ENCODE peak calls at places on chromosomes 12 and 14, in seven cellular contexts. L is cardiac fibroblast, V is fibroblast of pulmonary artery, N is fibroblast of the aortic adventitia, B is ascending aorta, H is tibial artery, K is GM06990. F is an unnamed sample.

GRCh38 chr12:120015313-120015712 is 26.3 kb downstream of the BICDL1 start:
- DNase-seq in L (no peak), V (no peak), N (no peak), B (no peak), H (no peak), K (no peak), F (no peak)

GRCh38 chr14:100538566-100539318 is 48.5 kb downstream of the BEGAIN start:
- DNase-seq in L (no peak), V (no peak), N (no peak), B (peak; percentile 62), H (peak; percentile 61), K (no peak), F (no peak)

GRCh38 chr12:47811581-47812484 is 7.9 kb downstream of the HDAC7 start:
- DNase-seq in L (peak; percentile 92), V (peak; percentile 88), N (peak; percentile 98), B (peak; percentile 94), H (peak; percentile 91), K (no peak), F (no peak)

GRCh38 chr12:103924761-103925641 is 5.2 kb upstream of the HSP90B1 start:
- DNase-seq in L (peak; percentile 72), V (peak; percentile 82), N (peak; percentile 81), B (no peak), H (no peak), K (peak; percentile 84), F (peak; percentile 60)

GRCh38 chr12:32706337-32707024 is 27.4 kb downstream of the DNM1L start:
- DNase-seq in L (no peak), V (no peak), N (no peak), B (no peak), H (no peak), K (no peak), F (no peak)

GRCh38 chr12:9347328-9348127 is 139.3 kb upstream of the PZP start:
- DNase-seq in L (peak; percentile 39), V (peak; percentile 23), N (peak; percentile 55), B (no peak), H (no peak), K (no peak), F (no peak)

GRCh38 chr12:111029305-111029704 is 108.9 kb upstream of the MYL2 start:
- DNase-seq in L (no peak), V (no peak), N (no peak), B (no peak), H (no peak), K (no peak), F (no peak)

GRCh38 chr12:94173660-94174265 is 25.4 kb downstream of the PLXNC1 start:
- DNase-seq in L (no peak), V (no peak), N (no peak), B (no peak), H (no peak), K (peak; percentile 54), F (no peak)

GRCh38 chr14:22471545-22472121 is 117.4 kb downstream of the DAD1 start:
- DNase-seq in L (peak; percentile 71), V (peak; percentile 65), N (no peak), B (no peak), H (no peak), K (no peak), F (no peak)

GRCh38 chr14:89855961-89856360 is 98.6 kb downstream of the EFCAB11 start:
- DNase-seq in L (peak; percentile 83), V (peak; percentile 86), N (peak; percentile 93), B (no peak), H (no peak), K (no peak), F (no peak)

GRCh38 chr12:9760699-9761406 is at the start of gene CD69:
- DNase-seq in L (no peak), V (no peak), N (no peak), B (no peak), H (no peak), K (peak; percentile 66), F (peak; percentile 42)

GRCh38 chr12:75908961-75909699 is 122.4 kb downstream of the PHLDA1 start:
- DNase-seq in L (peak; percentile 95), V (peak; percentile 94), N (peak; percentile 94), B (peak; percentile 72), H (peak; percentile 71), K (no peak), F (no peak)

GRCh38 chr12:107560194-107560905 is 125.2 kb upstream of the PWP1 start:
- DNase-seq in L (no peak), V (no peak), N (no peak), B (no peak), H (no peak), K (no peak), F (no peak)

GRCh38 chr14:94654071-94654974 is 42.1 kb downstream of the SERPINA3 start:
- DNase-seq in L (no peak), V (peak; percentile 41), N (no peak), B (peak; percentile 62), H (no peak), K (no peak), F (no peak)

GRCh38 chr14:95817271-95817670 is 59.4 kb upstream of the TUNAR start:
- DNase-seq in L (no peak), V (no peak), N (no peak), B (no peak), H (no peak), K (no peak), F (no peak)

GRCh38 chr14:31927348-31927826 is 149.7 kb upstream of the ARHGAP5 start:
- DNase-seq in L (peak; percentile 67), V (peak; percentile 89), N (peak; percentile 82), B (no peak), H (no peak), K (no peak), F (no peak)

GRCh38 chr14:103702497-103703432 is 12.5 kb downstream of the XRCC3 start:
- DNase-seq in L (no peak), V (no peak), N (no peak), B (no peak), H (no peak), K (no peak), F (no peak)

GRCh38 chr14:103023881-103024473 is 33.4 kb downstream of the CDC42BPB start:
- DNase-seq in L (peak; percentile 69), V (peak; percentile 84), N (peak; percentile 59), B (peak; percentile 63), H (no peak), K (no peak), F (no peak)

GRCh38 chr12:98470469-98471082 is 44.8 kb upstream of the TMPO start:
- DNase-seq in L (no peak), V (no peak), N (no peak), B (no peak), H (no peak), K (no peak), F (no peak)

GRCh38 chr14:76261371-76261811 is 109.7 kb downstream of the GPATCH2L start:
- DNase-seq in L (peak; percentile 17), V (peak; percentile 5), N (peak; percentile 19), B (no peak), H (no peak), K (no peak), F (no peak)

GRCh38 chr12:71786840-71787239 is 32.2 kb downstream of the RAB21 start:
- DNase-seq in L (no peak), V (no peak), N (no peak), B (no peak), H (no peak), K (no peak), F (no peak)

GRCh38 chr14:60179296-60179924 is 14.2 kb upstream of the DHRS7 start:
- DNase-seq in L (no peak), V (no peak), N (peak; percentile 56), B (no peak), H (no peak), K (no peak), F (no peak)

DNA sequence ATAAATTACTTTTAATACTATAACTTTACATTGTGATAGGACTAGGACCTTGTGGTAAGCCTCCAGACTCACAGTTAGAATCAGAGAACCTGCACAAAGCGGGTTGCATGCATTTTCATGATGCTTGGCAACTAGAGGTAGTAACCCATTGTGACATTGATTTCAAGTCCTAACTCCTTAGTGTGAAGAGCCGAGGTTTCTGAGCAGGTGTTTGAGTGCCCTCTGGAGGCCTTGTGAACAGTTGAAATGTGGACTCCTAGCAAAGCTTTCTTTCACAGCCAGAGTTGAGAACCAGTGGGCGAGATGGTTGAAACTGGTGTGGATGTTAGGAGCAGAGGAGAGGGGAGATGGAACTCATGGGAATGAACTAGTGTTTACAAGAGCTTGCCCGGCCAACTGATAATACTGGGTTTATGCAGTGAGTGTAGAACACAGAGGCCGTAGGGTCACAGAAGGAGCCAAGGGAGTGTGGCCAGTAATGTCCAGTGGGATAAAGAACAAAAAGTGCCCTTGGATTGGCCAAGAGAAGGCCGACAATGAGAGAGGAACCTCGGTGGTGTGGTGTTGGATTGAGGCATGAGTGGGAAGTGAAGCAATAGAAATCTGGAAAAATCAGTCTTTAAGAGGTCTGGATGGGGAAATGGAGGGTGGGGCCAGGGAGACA is 10.9 kb downstream of the ZNF664 start:
- DNase-seq in L (peak; percentile 85), V (peak; percentile 85), N (peak; percentile 85), B (no peak), H (no peak), K (no peak), F (peak; percentile 44)
- TF ChIP-seq CTCF in L (peak; percentile 72), V (peak; percentile 80), N (peak; percentile 74), B (peak; percentile 39), H (peak; percentile 52), K (peak; percentile 64), F (peak; percentile 65)

DNA sequence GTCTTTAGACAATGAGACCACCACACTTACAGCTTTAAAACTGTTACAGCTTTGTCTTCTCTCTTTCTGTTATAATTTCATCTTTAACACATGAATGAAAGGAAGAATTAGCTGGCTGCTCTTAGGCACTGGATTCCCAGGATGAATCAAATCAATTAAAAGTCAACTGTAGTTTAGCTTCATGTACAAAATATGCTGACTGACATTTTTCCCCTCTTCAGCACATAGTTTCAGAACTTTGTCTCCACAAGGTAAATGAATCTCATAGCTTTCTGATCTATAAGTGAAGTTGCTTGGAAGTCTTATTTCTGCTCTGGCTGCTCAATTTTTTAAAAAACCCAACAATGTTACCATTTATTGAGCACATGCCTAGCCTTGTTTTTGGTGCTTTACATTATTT is 293.8 kb downstream of the GRIN2B start:
- DNase-seq in L (no peak), V (no peak), N (no peak), B (no peak), H (no peak), K (no peak), F (no peak)
- TF ChIP-seq CTCF in L (no peak), V (no peak), N (no peak), B (no peak), H (no peak), K (no peak), F (no peak)

DNA sequence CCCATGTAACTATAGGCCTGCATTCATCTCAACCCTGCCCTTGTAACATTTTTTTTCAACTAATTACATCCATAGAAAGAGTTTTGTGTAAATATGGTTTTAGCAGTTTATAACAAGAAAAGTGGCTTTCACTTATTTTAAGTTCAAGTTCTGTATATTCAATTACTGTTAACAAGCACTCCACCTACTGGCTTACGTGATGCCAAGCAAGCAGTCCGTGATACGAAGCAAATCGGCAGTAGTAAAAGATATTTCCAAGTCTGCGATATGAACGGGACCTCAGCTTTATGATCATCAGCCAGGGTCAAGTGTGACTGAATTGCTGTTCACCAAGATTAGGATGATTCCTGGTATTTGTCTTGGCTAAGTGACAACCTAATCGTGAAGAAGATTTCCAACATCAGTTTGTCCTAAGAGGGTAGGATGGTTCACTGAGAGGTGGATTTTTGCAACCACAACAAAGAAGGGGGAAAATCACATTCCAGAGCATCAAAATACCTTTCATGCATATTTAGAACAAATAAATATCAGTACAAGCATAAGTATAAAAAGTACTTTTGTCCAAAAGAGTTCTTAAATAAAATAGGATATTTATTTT is 456.2 kb downstream of the FOXG1 start:
- DNase-seq in L (peak; percentile 74), V (peak; percentile 76), N (peak; percentile 80), B (no peak), H (no peak), K (no peak), F (no peak)
- TF ChIP-seq CTCF in L (peak; percentile 79), V (peak; percentile 87), N (peak; percentile 81), B (no peak), H (no peak), K (peak; percentile 34), F (peak; percentile 32)

GRCh38 chr14:36070056-36071043 is 106.2 kb downstream of the PTCSC3 start:
- DNase-seq in L (peak; percentile 68), V (peak; percentile 65), N (peak; percentile 50), B (no peak), H (no peak), K (peak; percentile 31), F (peak; percentile 51)
- TF ChIP-seq CTCF in L (peak; percentile 81), V (peak; percentile 88), N (peak; percentile 76), B (no peak), H (peak; percentile 25), K (peak; percentile 88), F (peak; percentile 86)

F was measured in GM10248.